ENCODE peak calls at places on chromosomes 3 and 15, in nine cellular contexts. B is breast epithelium, P is GM12878, H is transverse colon, Q is endothelial cell of umbilical vein, E is HCT116, O is GM23338, U is K562, Z is esophagus muscularis mucosa. L is an unnamed sample. For H3K36me3, the result is how much of the 10 kb centered on the place peaks cover.

GRCh38 chr15:55786341-55786740 is 43.4 kb upstream of the PRTG start:
- DNase-seq in B (no peak), P (no peak), H (no peak), Q (no peak), E (no peak), O (peak), U (no peak), Z (no peak), L (no peak)

GRCh38 chr15:95162967-95163531 is 931.7 kb downstream of the MCTP2 start:
- DNase-seq in B (no peak), P (no peak), H (no peak), Q (peak), E (no peak), O (no peak), U (no peak), Z (no peak), L (no peak)

GRCh38 chr3:30475038-30475808 is 131.2 kb upstream of the TGFBR2 start:
- DNase-seq in B (no peak), P (peak), H (no peak), Q (no peak), E (no peak), O (no peak), U (no peak), Z (no peak), L (no peak)

GRCh38 chr15:29924750-29925149 is 102.5 kb upstream of the TJP1 start:
- DNase-seq in B (no peak), P (no peak), H (peak), Q (peak), E (no peak), O (peak), U (no peak), Z (no peak), L (no peak)

GRCh38 chr3:179991104-179991503 is 45.6 kb downstream of the PEX5L start:
- DNase-seq in B (no peak), P (no peak), H (no peak), Q (no peak), E (no peak), O (no peak), U (no peak), Z (no peak), L (no peak)

GRCh38 chr3:44942202-44942921 is 33.6 kb downstream of the ZDHHC3 start:
- DNase-seq in B (no peak), P (no peak), H (no peak), Q (no peak), E (peak), O (no peak), U (no peak), Z (no peak), L (no peak)

GRCh38 chr3:194128202-194128907 is 7.6 kb upstream of the HES1 start:
- DNase-seq in B (no peak), P (no peak), H (no peak), Q (no peak), E (no peak), O (no peak), U (no peak), Z (no peak), L (no peak)

GRCh38 chr15:38589502-38589901 is 24.9 kb upstream of the RASGRP1 start:
- DNase-seq in B (no peak), P (no peak), H (no peak), Q (no peak), E (no peak), O (no peak), U (peak), Z (no peak), L (no peak)

GRCh38 chr3:126434931-126435411 is 40.3 kb downstream of the CFAP100 start:
- DNase-seq in B (no peak), P (no peak), H (no peak), Q (no peak), E (no peak), O (no peak), U (no peak), Z (no peak), L (peak)

GRCh38 chr3:120094776-120095225 is 554 bp upstream of the GSK3B start:
- DNase-seq in B (peak), P (peak), H (peak), Q (peak), E (no peak), O (peak), U (peak), Z (peak), L (peak)

GRCh38 chr3:138197058-138197457 is 10.0 kb downstream of the ARMC8 start:
- DNase-seq in B (no peak), P (no peak), H (no peak), Q (peak), E (no peak), O (peak), U (peak), Z (no peak), L (no peak)

GRCh38 chr3:50126287-50127211 is 28.6 kb upstream of the SEMA3F start:
- DNase-seq in B (peak), P (no peak), H (no peak), Q (no peak), E (no peak), O (peak), U (no peak), Z (no peak), L (peak)

GRCh38 chr3:98741121-98741716 is 21.9 kb upstream of the ST3GAL6 start:
- DNase-seq in B (no peak), P (no peak), H (no peak), Q (peak), E (no peak), O (no peak), U (no peak), Z (no peak), L (no peak)

GRCh38 chr3:62178032-62178431 is 195.3 kb downstream of the FEZF2 start:
- DNase-seq in B (no peak), P (no peak), H (no peak), Q (no peak), E (no peak), O (no peak), U (no peak), Z (no peak), L (no peak)

GRCh38 chr3:103794656-103795055 is 1359.8 kb downstream of the ZPLD1 start:
- DNase-seq in B (no peak), P (no peak), H (no peak), Q (no peak), E (no peak), O (peak), U (no peak), Z (no peak), L (no peak)

GRCh38 chr15:75637245-75638009 is 2.6 kb downstream of the IMP3 start:
- DNase-seq in B (no peak), P (no peak), H (no peak), Q (no peak), E (no peak), O (no peak), U (peak), Z (no peak), L (no peak)
- TF ChIP-seq POLR2AphosphoS5 in B (no peak), P (no peak), H (no peak), Q (no peak), E (no peak), O (peak), U (no peak), Z (no peak), L (no peak)

GRCh38 chr3:42819351-42819965 is 10.2 kb downstream of the ACKR2 start:
- DNase-seq in B (no peak), P (no peak), H (peak), Q (no peak), E (no peak), O (peak), U (peak), Z (no peak), L (peak)
- TF ChIP-seq CTCF in B (no peak), P (no peak), H (no peak), Q (no peak), E (no peak), O (no peak), U (peak), Z (no peak), L (no peak)

DNA sequence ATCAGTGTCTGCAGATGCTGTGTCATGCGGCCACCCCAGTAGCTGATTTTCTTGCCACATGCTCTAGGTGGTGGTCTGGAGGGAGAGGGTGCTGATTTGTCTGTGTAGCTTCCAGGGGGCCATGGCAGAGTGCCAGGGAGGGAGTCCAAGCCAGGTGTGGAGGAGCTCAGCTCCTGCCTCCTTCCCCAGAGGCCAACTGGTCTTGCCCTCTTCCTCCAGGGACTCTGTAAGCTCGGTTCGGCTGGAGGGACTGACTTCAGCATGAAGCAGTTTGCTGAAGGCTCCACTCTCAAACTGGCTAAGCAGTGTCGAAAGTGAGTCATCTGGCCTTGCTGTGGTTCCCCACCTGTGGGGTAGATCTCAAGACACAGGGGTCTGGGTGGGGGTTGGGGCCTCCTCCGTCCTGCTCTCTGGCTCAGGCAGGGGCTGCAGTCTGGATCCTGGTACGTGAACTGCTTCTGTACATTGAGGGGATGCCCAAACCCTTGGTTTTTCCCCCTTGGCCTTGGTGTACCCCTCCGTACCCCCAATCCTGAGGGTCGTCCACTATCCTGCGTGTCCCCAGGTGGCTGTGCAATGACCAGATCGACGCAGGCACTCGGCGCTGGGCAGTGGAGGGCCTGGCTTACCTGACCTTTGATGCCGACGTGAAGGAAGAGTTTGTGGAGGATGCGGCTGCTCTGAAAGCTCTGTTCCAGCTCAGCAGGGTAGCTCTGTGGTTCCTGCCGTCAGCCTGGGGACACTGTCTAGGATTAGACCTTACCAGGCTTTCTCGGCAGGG is 6.9 kb upstream of the RCCD1 start:
- DNase-seq in B (no peak), P (no peak), H (no peak), Q (no peak), E (no peak), O (no peak), U (no peak), Z (no peak), L (no peak)
- H3K36me3 ChIP-seq in B (under half), P (under half), H (under half), Q (half or more), E (under half), O (under half), U (half or more), Z (half or more), L (half or more)

GRCh38 chr3:186587183-186587582 is 16.7 kb downstream of the DNAJB11 start:
- DNase-seq in B (no peak), P (no peak), H (no peak), Q (no peak), E (no peak), O (no peak), U (no peak), Z (no peak), L (no peak)

GRCh38 chr3:186583820-186584219 is 13.3 kb downstream of the DNAJB11 start:
- DNase-seq in B (no peak), P (no peak), H (no peak), Q (no peak), E (no peak), O (no peak), U (no peak), Z (no peak), L (no peak)

GRCh38 chr3:186582541-186582940 is 12.0 kb downstream of the DNAJB11 start:
- DNase-seq in B (no peak), P (no peak), H (no peak), Q (no peak), E (no peak), O (no peak), U (no peak), Z (no peak), L (no peak)
- TF ChIP-seq POLR2AphosphoS5 in B (no peak), P (no peak), H (no peak), Q (no peak), E (no peak), O (no peak), U (no peak), Z (no peak), L (no peak)

DNA sequence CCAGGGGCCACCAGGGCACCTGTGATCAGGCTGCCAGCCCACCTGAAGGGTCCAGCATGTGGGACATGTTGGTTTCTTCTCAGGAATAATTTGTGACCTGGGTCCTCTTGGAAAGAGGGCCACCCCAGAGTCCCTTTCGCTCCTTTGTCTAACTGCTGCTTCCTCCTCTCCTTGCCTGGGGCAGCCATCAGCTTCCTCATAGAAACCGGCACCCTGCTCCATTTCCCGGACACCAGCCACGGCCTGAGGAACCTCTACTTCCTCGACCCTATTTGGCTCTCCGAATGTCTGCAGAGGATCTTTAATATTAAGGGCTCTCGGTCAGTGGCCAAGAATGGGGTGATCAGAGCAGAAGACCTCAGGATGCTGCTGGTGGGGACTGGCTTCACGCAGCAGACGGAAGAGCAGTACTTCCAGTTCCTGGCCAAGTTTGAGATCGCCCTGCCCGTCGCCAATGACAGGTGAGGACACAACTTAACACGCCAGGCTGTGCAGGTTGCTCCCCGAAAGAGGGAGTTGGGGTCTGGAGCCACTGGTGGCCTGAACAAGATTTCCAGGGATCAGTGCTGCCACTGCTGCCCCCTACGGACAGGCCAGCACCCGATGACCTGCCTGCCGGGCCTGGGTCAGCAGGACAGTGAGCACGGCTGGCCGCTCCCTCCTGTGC is 109.7 kb downstream of the LRRK1 start:
- DNase-seq in B (no peak), P (no peak), H (peak), Q (no peak), E (no peak), O (no peak), U (no peak), Z (peak), L (peak)
- TF ChIP-seq CTCF in B (no peak), P (no peak), H (no peak), Q (no peak), E (no peak), O (peak), U (peak), Z (no peak), L (no peak)